ENCODE peak calls at places on chromosomes 11 and 22, in four cellular contexts. One of them, this sample, is unnamed.

GRCh38 chr11:63908631-63909491 is 8.1 kb downstream of the RCOR2 start:
- DNase-seq in hypothalamus: no peak
- DNase-seq in foreskin fibroblast: no peak
- DNase-seq in NCI-H345: no peak
- DNase-seq in this sample: no peak

GRCh38 chr11:58616594-58616993 is 5.9 kb upstream of the CNTF start:
- DNase-seq in NCI-H345: no peak
- DNase-seq in foreskin fibroblast: peak; percentile 85
- DNase-seq in hypothalamus: no peak
- DNase-seq in this sample: peak; percentile 86

GRCh38 chr22:23504522-23504921 is 75.6 kb downstream of the IGLL1 start:
- DNase-seq in NCI-H345: no peak
- DNase-seq in hypothalamus: no peak
- DNase-seq in foreskin fibroblast: no peak
- DNase-seq in this sample: no peak

GRCh38 chr22:17878186-17878694 is 104.0 kb upstream of the BID start:
- DNase-seq in hypothalamus: no peak
- DNase-seq in foreskin fibroblast: no peak
- DNase-seq in NCI-H345: no peak
- DNase-seq in this sample: no peak

GRCh38 chr11:89441606-89442005 is 49.6 kb downstream of the NOX4 start:
- DNase-seq in hypothalamus: no peak
- DNase-seq in foreskin fibroblast: no peak
- DNase-seq in NCI-H345: no peak
- DNase-seq in this sample: no peak

GRCh38 chr11:18720086-18720810 is 5.7 kb downstream of the IGSF22 start:
- DNase-seq in NCI-H345: no peak
- DNase-seq in hypothalamus: no peak
- DNase-seq in foreskin fibroblast: peak; percentile 71
- DNase-seq in this sample: peak; percentile 40

GRCh38 chr11:2775626-2776350 is 76.0 kb upstream of the KCNQ1OT1 start:
- DNase-seq in NCI-H345: no peak
- DNase-seq in hypothalamus: no peak
- DNase-seq in foreskin fibroblast: no peak
- DNase-seq in this sample: no peak

GRCh38 chr11:113906038-113906437 is 1.4 kb downstream of the HTR3B start:
- DNase-seq in hypothalamus: no peak
- DNase-seq in NCI-H345: peak; percentile 15
- DNase-seq in foreskin fibroblast: peak; percentile 28
- DNase-seq in this sample: peak; percentile 50

GRCh38 chr11:102306817-102307814 is 10.2 kb upstream of the BIRC3 start:
- DNase-seq in foreskin fibroblast: no peak
- DNase-seq in hypothalamus: no peak
- DNase-seq in NCI-H345: no peak
- DNase-seq in this sample: no peak